ENCODE peak calls at places on chromosomes 16 and 17, in four cellular contexts. L is H1, P is K562, W is SK-N-SH. X is an unnamed sample.

GRCh38 chr16:81449241-81449640 is 4.6 kb downstream of the CMIP start:
- DNase-seq in L (no peak), P (no peak), W (no peak), X (no peak)

GRCh38 chr17:14201087-14201486 is 35.6 kb downstream of the CDRT15 start:
- DNase-seq in L (no peak), P (no peak), W (no peak), X (no peak)

GRCh38 chr17:50547736-50548083 is 736 bp downstream of the SPATA20 start:
- DNase-seq in L (no peak), P (no peak), W (no peak), X (no peak)

GRCh38 chr17:61784510-61784909 is 78.8 kb downstream of the BRIP1 start:
- DNase-seq in L (no peak), P (no peak), W (no peak), X (no peak)

GRCh38 chr16:49602201-49603041 is 228.8 kb downstream of the C16orf78 start:
- DNase-seq in L (no peak), P (no peak), W (no peak), X (no peak)

GRCh38 chr16:55491691-55492090 is 12.7 kb downstream of the MMP2 start:
- DNase-seq in L (no peak), P (no peak), W (no peak), X (no peak)

GRCh38 chr17:2563061-2563460 is 30.4 kb upstream of the PAFAH1B1 start:
- DNase-seq in L (no peak), P (no peak), W (no peak), X (no peak)

GRCh38 chr17:50219939-50220465 is 18.6 kb upstream of the COL1A1 start:
- DNase-seq in L (no peak), P (no peak), W (no peak), X (no peak)

GRCh38 chr17:45573915-45574314 is 83.4 kb upstream of the PLEKHM1 start:
- DNase-seq in L (no peak), P (peak; percentile 0), W (no peak), X (no peak)

GRCh38 chr16:31404353-31405064 is 11.4 kb downstream of the ITGAD start:
- DNase-seq in L (no peak), P (peak; percentile 78), W (no peak), X (no peak)

GRCh38 chr16:58348986-58349385 is 43.3 kb upstream of the GINS3 start:
- DNase-seq in L (no peak), P (no peak), W (peak; percentile 46), X (no peak)

GRCh38 chr17:39410279-39410678 is 8.9 kb upstream of the FBXL20 start:
- DNase-seq in L (no peak), P (no peak), W (no peak), X (no peak)

GRCh38 chr17:46157443-46158107 is 35.7 kb downstream of the KANSL1 start:
- DNase-seq in L (no peak), P (no peak), W (no peak), X (no peak)

GRCh38 chr16:82439678-82440293 is 187.0 kb upstream of the CDH13 start:
- DNase-seq in L (no peak), P (peak; percentile 21), W (peak; percentile 60), X (peak; percentile 43)

GRCh38 chr16:68367034-68367433 is 56.2 kb downstream of the PRMT7 start:
- DNase-seq in L (no peak), P (peak; percentile 73), W (peak; percentile 74), X (peak; percentile 75)

GRCh38 chr16:56477096-56477878 is 25.9 kb downstream of the OGFOD1 start:
- DNase-seq in L (no peak), P (peak; percentile 21), W (no peak), X (no peak)

GRCh38 chr16:31453255-31454204 is 5.8 kb upstream of the ARMC5 start:
- DNase-seq in L (no peak), P (peak; percentile 63), W (no peak), X (no peak)

GRCh38 chr16:28204211-28204610 is 7.6 kb downstream of the XPO6 start:
- DNase-seq in L (no peak), P (no peak), W (no peak), X (no peak)

GRCh38 chr17:74119049-74119580 is 84.4 kb upstream of the RPL38 start:
- DNase-seq in L (no peak), P (no peak), W (no peak), X (no peak)

GRCh38 chr17:979211-979538 is 401 bp downstream of the NXN start:
- DNase-seq in L (no peak), P (no peak), W (no peak), X (no peak)

GRCh38 chr16:66079671-66080070 is 286.8 kb upstream of the CDH5 start:
- DNase-seq in L (no peak), P (no peak), W (no peak), X (no peak)

GRCh38 chr16:86504315-86505184 is 5.8 kb upstream of the FOXF1 start:
- DNase-seq in L (no peak), P (no peak), W (no peak), X (no peak)

GRCh38 chr17:17300624-17301568 is 2.3 kb upstream of the NT5M start:
- DNase-seq in L (peak; percentile 87), P (no peak), W (no peak), X (peak; percentile 96)

GRCh38 chr16:89922884-89923639 is at the start of gene TUBB3:
- DNase-seq in L (no peak), P (peak; percentile 98), W (peak; percentile 97), X (peak; percentile 85)

GRCh38 chr16:63921737-63922136 is 1200.1 kb downstream of the CDH11 start:
- DNase-seq in L (no peak), P (no peak), W (no peak), X (no peak)

GRCh38 chr17:47955497-47956461 is 1.9 kb downstream of the PRR15L start:
- DNase-seq in L (no peak), P (no peak), W (no peak), X (no peak)

GRCh38 chr17:36722121-36722902 is 120.9 kb downstream of the MRM1 start:
- DNase-seq in L (no peak), P (peak; percentile 98), W (no peak), X (peak; percentile 68)

GRCh38 chr17:29078183-29079045 is 35.5 kb downstream of the PIPOX start:
- DNase-seq in L (no peak), P (no peak), W (no peak), X (no peak)

GRCh38 chr16:68335175-68335574 is 24.4 kb downstream of the PRMT7 start:
- DNase-seq in L (no peak), P (no peak), W (no peak), X (no peak)

GRCh38 chr17:75849724-75850123 is 5.4 kb downstream of the WBP2 start:
- DNase-seq in L (no peak), P (peak; percentile 64), W (no peak), X (no peak)

GRCh38 chr16:64711596-64711995 is 410.3 kb downstream of the CDH11 start:
- DNase-seq in L (no peak), P (no peak), W (no peak), X (no peak)

GRCh38 chr17:42120161-42121065 is 754 bp downstream of the KAT2A start:
- DNase-seq in L (no peak), P (peak; percentile 73), W (peak; percentile 91), X (peak; percentile 55)
- TF ChIP-seq TEAD4 in L (no peak), P (no peak), W (no peak), X (no peak)

GRCh38 chr17:72383053-72383847 is 262.4 kb downstream of the SOX9 start:
- DNase-seq in L (no peak), P (no peak), W (no peak), X (peak; percentile 57)

GRCh38 chr17:72386619-72387237 is 265.9 kb downstream of the SOX9 start:
- DNase-seq in L (no peak), P (no peak), W (no peak), X (no peak)

GRCh38 chr17:72387487-72387886 is 266.7 kb downstream of the SOX9 start:
- DNase-seq in L (no peak), P (no peak), W (no peak), X (no peak)

GRCh38 chr17:72387969-72388368 is 267.1 kb downstream of the SOX9 start:
- DNase-seq in L (no peak), P (no peak), W (no peak), X (no peak)

GRCh38 chr17:72385482-72385881 is 264.7 kb downstream of the SOX9 start:
- DNase-seq in L (no peak), P (no peak), W (no peak), X (no peak)
- TF ChIP-seq TEAD4 in L (no peak), P (no peak), W (no peak), X (no peak)

DNA sequence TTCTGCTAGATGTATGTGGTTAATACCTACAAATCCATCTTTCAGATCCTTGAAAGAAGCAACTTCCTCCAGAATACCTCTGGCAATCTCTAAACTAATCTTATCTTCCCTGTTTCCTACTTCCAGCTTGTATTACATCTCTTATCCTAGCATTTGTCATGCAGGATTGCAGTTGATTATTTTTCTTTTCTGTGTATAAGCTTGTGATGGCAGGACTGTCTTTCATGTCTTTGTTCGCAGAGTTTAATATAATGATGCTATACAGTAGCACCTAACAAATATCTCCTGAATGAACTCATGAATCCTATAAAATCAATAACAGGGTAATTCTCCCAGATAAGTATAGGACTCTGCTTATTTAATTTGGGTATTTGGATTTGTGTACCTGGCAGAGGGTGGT is 12.2 kb upstream of the UBE2G1 start:
- DNase-seq in L (no peak), P (no peak), W (no peak), X (no peak)
- TF ChIP-seq TEAD4 in L (no peak), P (no peak), W (no peak), X (no peak)

DNA sequence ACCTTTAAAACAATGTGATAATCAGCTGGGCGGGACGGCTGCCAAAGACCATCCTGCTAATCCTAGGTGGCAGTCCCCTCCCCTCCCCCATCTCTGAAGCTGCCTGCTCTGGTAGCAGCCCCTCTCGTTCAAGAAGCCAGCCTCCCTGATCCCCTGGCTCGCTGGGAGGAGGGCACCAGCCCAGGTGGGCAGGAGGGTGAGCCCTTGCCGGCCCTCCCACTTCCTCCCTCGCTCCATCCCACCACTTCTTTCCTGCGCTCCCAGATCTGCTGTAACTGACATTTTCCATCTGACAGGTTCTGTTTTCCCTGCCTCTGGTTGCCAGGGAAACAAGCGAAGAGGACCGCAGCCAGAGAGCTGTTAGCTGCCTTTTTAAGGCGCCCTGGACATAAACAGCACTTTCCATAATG is 155.7 kb upstream of the TNRC6C start:
- DNase-seq in L (no peak), P (no peak), W (peak; percentile 93), X (no peak)
- TF ChIP-seq TEAD4 in L (no peak), P (no peak), W (no peak), X (no peak)

GRCh38 chr16:80369138-80369537 is 171.7 kb upstream of the DYNLRB2 start:
- DNase-seq in L (no peak), P (no peak), W (no peak), X (no peak)

GRCh38 chr16:80372341-80372740 is 168.5 kb upstream of the DYNLRB2 start:
- DNase-seq in L (no peak), P (no peak), W (no peak), X (no peak)

GRCh38 chr16:80366023-80366422 is 174.8 kb upstream of the DYNLRB2 start:
- DNase-seq in L (no peak), P (no peak), W (no peak), X (no peak)

GRCh38 chr16:80367037-80367658 is 173.6 kb upstream of the DYNLRB2 start:
- DNase-seq in L (no peak), P (no peak), W (no peak), X (no peak)

GRCh38 chr16:80369559-80369958 is 171.2 kb upstream of the DYNLRB2 start:
- DNase-seq in L (peak; percentile 36), P (no peak), W (peak; percentile 58), X (peak; percentile 45)
- TF ChIP-seq TEAD4 in L (no peak), P (no peak), W (no peak), X (no peak)

X was measured in WTC11.